ENCODE peak calls at places on chromosomes 3 and 15, in seven cellular contexts. N, P, V, T, C, Y and F are unnamed samples.
A peak's percentile ranks its signal among the peaks of the same experiment; 100 is the strongest.

GRCh38 chr3:98343647-98344507 is 9.8 kb upstream of the OR5K4 start:
- DNase-seq in N (peak; percentile 50), P (no peak), V (no peak), T (no peak), C (peak; percentile 14), Y (no peak), F (peak; percentile 66)

GRCh38 chr3:27939510-27939909 is 217.4 kb upstream of the EOMES start:
- DNase-seq in N (peak; percentile 0), P (no peak), V (no peak), T (no peak), C (no peak), Y (no peak), F (no peak)

GRCh38 chr3:74539879-74540278 is 74.6 kb downstream of the CNTN3 start:
- DNase-seq in N (peak; percentile 67), P (no peak), V (no peak), T (no peak), C (no peak), Y (no peak), F (no peak)

GRCh38 chr3:155548194-155548593 is 196.7 kb downstream of the PLCH1 start:
- DNase-seq in N (peak; percentile 1), P (no peak), V (no peak), T (no peak), C (no peak), Y (no peak), F (no peak)

GRCh38 chr3:69012111-69012835 is 1.2 kb downstream of the EOGT start:
- DNase-seq in N (peak; percentile 49), P (no peak), V (no peak), T (no peak), C (peak; percentile 18), Y (no peak), F (no peak)

GRCh38 chr15:74857671-74858365 is 14.9 kb upstream of the ULK3 start:
- DNase-seq in N (no peak), P (no peak), V (no peak), T (no peak), C (peak; percentile 50), Y (no peak), F (no peak)

GRCh38 chr3:9396301-9396631 is 1.1 kb upstream of the SETD5 start:
- DNase-seq in N (peak; percentile 99), P (peak; percentile 64), V (no peak), T (no peak), C (peak; percentile 84), Y (peak; percentile 81), F (peak; percentile 61)

GRCh38 chr3:194955546-194955945 is 269.9 kb downstream of the FAM43A start:
- DNase-seq in N (no peak), P (no peak), V (no peak), T (no peak), C (no peak), Y (no peak), F (no peak)

GRCh38 chr3:37812497-37812896 is 49.2 kb upstream of the CTDSPL start:
- DNase-seq in N (peak; percentile 69), P (no peak), V (no peak), T (no peak), C (no peak), Y (no peak), F (peak; percentile 23)

GRCh38 chr15:89809093-89809786 is 5.4 kb downstream of the ANPEP start:
- DNase-seq in N (peak; percentile 47), P (no peak), V (no peak), T (no peak), C (no peak), Y (no peak), F (no peak)

GRCh38 chr15:74417230-74417629 is 16.5 kb downstream of the SEMA7A start:
- DNase-seq in N (no peak), P (no peak), V (no peak), T (no peak), C (no peak), Y (no peak), F (no peak)

GRCh38 chr15:47334805-47335204 is 382.5 kb upstream of the SEMA6D start:
- DNase-seq in N (no peak), P (no peak), V (no peak), T (no peak), C (no peak), Y (no peak), F (no peak)

GRCh38 chr3:87309601-87310000 is 33.2 kb upstream of the POU1F1 start:
- DNase-seq in N (no peak), P (no peak), V (no peak), T (no peak), C (no peak), Y (no peak), F (no peak)

GRCh38 chr15:31453558-31454318 is 127.1 kb downstream of the KLF13 start:
- DNase-seq in N (no peak), P (no peak), V (no peak), T (no peak), C (no peak), Y (no peak), F (no peak)

GRCh38 chr3:190877925-190878324 is 15.4 kb upstream of the GMNC start:
- DNase-seq in N (no peak), P (no peak), V (no peak), T (no peak), C (no peak), Y (no peak), F (no peak)

GRCh38 chr15:41806291-41807181 is 21.4 kb upstream of the JMJD7 start:
- DNase-seq in N (peak; percentile 34), P (no peak), V (no peak), T (no peak), C (no peak), Y (no peak), F (no peak)

GRCh38 chr3:2262204-2262603 is 163.5 kb downstream of the CNTN4 start:
- DNase-seq in N (no peak), P (no peak), V (no peak), T (no peak), C (no peak), Y (no peak), F (no peak)

GRCh38 chr3:65914740-65915366 is 123.9 kb downstream of the MAGI1 start:
- DNase-seq in N (peak; percentile 21), P (no peak), V (no peak), T (no peak), C (no peak), Y (no peak), F (peak; percentile 42)

GRCh38 chr15:95141486-95141885 is 910.1 kb downstream of the MCTP2 start:
- DNase-seq in N (peak; percentile 36), P (no peak), V (no peak), T (no peak), C (no peak), Y (no peak), F (no peak)

GRCh38 chr15:29568840-29569532 is 253.3 kb downstream of the TJP1 start:
- DNase-seq in N (peak; percentile 22), P (no peak), V (no peak), T (no peak), C (peak; percentile 79), Y (no peak), F (no peak)

GRCh38 chr3:125003369-125003853 is 52.4 kb downstream of the HEG1 start:
- DNase-seq in N (peak; percentile 75), P (no peak), V (peak; percentile 37), T (no peak), C (peak; percentile 24), Y (no peak), F (peak; percentile 73)

GRCh38 chr3:71160800-71161546 is 422.6 kb downstream of the FOXP1 start:
- DNase-seq in N (peak; percentile 77), P (no peak), V (no peak), T (no peak), C (no peak), Y (no peak), F (no peak)

GRCh38 chr3:133883657-133884546 is 11.8 kb downstream of the RAB6B start:
- DNase-seq in N (no peak), P (no peak), V (no peak), T (no peak), C (no peak), Y (no peak), F (no peak)

GRCh38 chr3:192917508-192918274 is at the start of gene MB21D2:
- DNase-seq in N (peak; percentile 88), P (peak; percentile 60), V (peak; percentile 72), T (peak; percentile 47), C (peak; percentile 91), Y (peak; percentile 59), F (peak; percentile 84)

GRCh38 chr15:40289140-40289775 is 6.4 kb upstream of the ANKRD63 start:
- DNase-seq in N (no peak), P (no peak), V (no peak), T (no peak), C (peak; percentile 56), Y (no peak), F (no peak)

GRCh38 chr3:38566215-38566528 is 70.0 kb downstream of the EXOG start:
- DNase-seq in N (no peak), P (no peak), V (no peak), T (no peak), C (no peak), Y (no peak), F (no peak)

GRCh38 chr15:69823223-69823907 is 274.4 kb downstream of the TLE3 start:
- DNase-seq in N (peak; percentile 39), P (no peak), V (no peak), T (no peak), C (no peak), Y (no peak), F (no peak)

GRCh38 chr3:190249414-190249813 is 72.8 kb downstream of the CLDN1 start:
- DNase-seq in N (no peak), P (no peak), V (no peak), T (no peak), C (no peak), Y (no peak), F (no peak)

GRCh38 chr15:77504310-77504709 is 83.6 kb downstream of the HMG20A start:
- DNase-seq in N (no peak), P (no peak), V (no peak), T (no peak), C (no peak), Y (no peak), F (no peak)

GRCh38 chr3:39804951-39805350 is 4.5 kb upstream of the MYRIP start:
- DNase-seq in N (no peak), P (no peak), V (no peak), T (no peak), C (no peak), Y (no peak), F (no peak)

GRCh38 chr15:47300035-47300434 is 417.3 kb upstream of the SEMA6D start:
- DNase-seq in N (no peak), P (no peak), V (no peak), T (no peak), C (no peak), Y (no peak), F (no peak)

GRCh38 chr3:63654246-63654645 is 1.8 kb downstream of the SNTN start:
- DNase-seq in N (no peak), P (no peak), V (no peak), T (no peak), C (no peak), Y (no peak), F (no peak)

GRCh38 chr3:139538733-139539132 is 809 bp downstream of the RBP1 start:
- DNase-seq in N (peak; percentile 78), P (no peak), V (peak; percentile 41), T (no peak), C (no peak), Y (no peak), F (peak; percentile 32)

GRCh38 chr3:38008971-38009580 is 18.5 kb downstream of the VILL start:
- DNase-seq in N (no peak), P (no peak), V (no peak), T (no peak), C (no peak), Y (no peak), F (no peak)

GRCh38 chr15:88918738-88919137 is 5.6 kb upstream of the MFGE8 start:
- DNase-seq in N (peak; percentile 99), P (peak; percentile 14), V (no peak), T (no peak), C (no peak), Y (no peak), F (no peak)

GRCh38 chr3:114299421-114299820 is 5.6 kb downstream of the TIGIT start:
- DNase-seq in N (peak; percentile 46), P (no peak), V (no peak), T (peak; percentile 33), C (no peak), Y (no peak), F (peak; percentile 7)